ENCODE peak calls at places on chromosomes 13 and 19, in five cellular contexts. Z is mesenchymal stem cell, U is IMR-90, I is H1, Q is trophoblast cell. V is an unnamed sample.

GRCh38 chr19:23762548-23762883 is 3.8 kb upstream of the ZNF681 start:
- DNase-seq in Z (no peak), U (no peak), Q (no peak), I (peak; percentile 30), V (no peak)

GRCh38 chr19:34448191-34448590 is 20.0 kb downstream of the UBA2 start:
- DNase-seq in U (no peak), Q (no peak), I (no peak), Z (no peak), V (no peak)

GRCh38 chr19:3606690-3607289 is at the start of gene TBXA2R:
- DNase-seq in Z (peak; percentile 75), U (peak; percentile 43), I (peak; percentile 93), Q (peak; percentile 23), V (no peak)

GRCh38 chr19:42303876-42304275 is 1.5 kb upstream of the PAFAH1B3 start:
- DNase-seq in Q (no peak), U (no peak), I (no peak), Z (no peak), V (no peak)

GRCh38 chr19:45884682-45885555 is 1.0 kb downstream of the IRF2BP1 start:
- DNase-seq in Q (peak; percentile 43), Z (no peak), I (no peak), U (no peak), V (no peak)

GRCh38 chr13:21641629-21642028 is 29.2 kb upstream of the FGF9 start:
- DNase-seq in I (no peak), Z (no peak), U (no peak), Q (no peak), V (no peak)

GRCh38 chr13:33249066-33249465 is 36.5 kb downstream of the STARD13 start:
- DNase-seq in U (peak; percentile 81), Q (no peak), Z (peak; percentile 47), I (no peak), V (no peak)

GRCh38 chr19:10478903-10479384 is 24.2 kb downstream of the KEAP1 start:
- DNase-seq in Z (peak; percentile 84), I (peak; percentile 89), Q (peak; percentile 88), U (peak; percentile 82), V (peak; percentile 68)

GRCh38 chr13:40345654-40346372 is 320.6 kb downstream of the FOXO1 start:
- DNase-seq in I (peak; percentile 52), Z (no peak), Q (no peak), U (no peak), V (no peak)

GRCh38 chr13:81048026-81048461 is 707.1 kb upstream of the SPRY2 start:
- DNase-seq in Z (no peak), I (no peak), Q (no peak), U (no peak), V (no peak)

GRCh38 chr19:7833225-7834156 is 3.5 kb downstream of the EVI5L start:
- DNase-seq in Q (peak; percentile 74), Z (no peak), U (peak; percentile 33), I (no peak), V (no peak)

GRCh38 chr13:20824762-20825161 is 51.0 kb upstream of the EEF1AKMT1 start:
- DNase-seq in U (peak; percentile 87), Z (peak; percentile 74), I (no peak), Q (peak; percentile 50), V (no peak)

GRCh38 chr13:74444161-74444571 is 310.0 kb upstream of the KLF12 start:
- DNase-seq in Q (no peak), U (no peak), Z (no peak), I (no peak), V (no peak)

GRCh38 chr13:32734511-32734910 is 148.3 kb downstream of the PDS5B start:
- DNase-seq in Z (no peak), I (no peak), U (peak; percentile 88), Q (no peak), V (no peak)

GRCh38 chr19:58476498-58477015 is 405 bp downstream of the ZNF446 start:
- DNase-seq in I (no peak), Q (peak; percentile 35), U (no peak), Z (peak; percentile 74), V (no peak)

GRCh38 chr13:89496478-89496877 is 1825.3 kb downstream of the SLITRK5 start:
- DNase-seq in U (no peak), Z (no peak), Q (no peak), I (no peak), V (no peak)

GRCh38 chr19:38385804-38386257 is 2.0 kb downstream of the GGN start:
- DNase-seq in I (no peak), Q (no peak), Z (no peak), U (no peak), V (no peak)

GRCh38 chr13:111049791-111050538 is 65.1 kb upstream of the ARHGEF7 start:
- DNase-seq in Z (peak; percentile 43), I (peak; percentile 60), Q (no peak), U (no peak), V (no peak)

GRCh38 chr13:79295906-79296564 is 110.0 kb downstream of the RBM26 start:
- DNase-seq in U (peak; percentile 11), I (no peak), Z (no peak), Q (no peak), V (no peak)

GRCh38 chr13:51532736-51533197 is 51.5 kb upstream of the WDFY2 start:
- DNase-seq in Z (no peak), U (no peak), Q (no peak), I (no peak), V (no peak)

GRCh38 chr13:33493672-33494365 is 208.3 kb upstream of the STARD13 start:
- DNase-seq in U (no peak), Z (no peak), I (no peak), Q (no peak), V (no peak)

GRCh38 chr13:40228981-40229380 is 437.5 kb downstream of the FOXO1 start:
- DNase-seq in I (no peak), Q (no peak), Z (peak; percentile 18), U (no peak), V (no peak)

GRCh38 chr19:29798783-29799182 is 13.0 kb upstream of the CCNE1 start:
- DNase-seq in Q (peak; percentile 69), Z (no peak), I (no peak), U (peak; percentile 60), V (no peak)

GRCh38 chr19:30074741-30075460 is 132.9 kb downstream of the URI1 start:
- DNase-seq in U (no peak), Z (no peak), Q (no peak), I (no peak), V (no peak)

GRCh38 chr13:100547805-100548204 is 40.8 kb downstream of the GGACT start:
- DNase-seq in U (no peak), I (peak; percentile 37), Z (peak; percentile 24), Q (peak; percentile 63), V (no peak)

GRCh38 chr19:3980353-3981251 is 4.7 kb downstream of the EEF2 start:
- DNase-seq in Z (no peak), Q (no peak), U (no peak), I (no peak), V (no peak)

GRCh38 chr13:71149498-71150363 is 717.3 kb downstream of the DACH1 start:
- DNase-seq in Q (no peak), U (no peak), I (no peak), Z (no peak), V (no peak)

GRCh38 chr13:110680852-110681251 is 25.1 kb downstream of the CARS2 start:
- DNase-seq in U (no peak), Z (peak; percentile 39), Q (peak; percentile 71), I (peak; percentile 64), V (no peak)

GRCh38 chr13:59447031-59447430 is 716.7 kb downstream of the DIAPH3 start:
- DNase-seq in Z (no peak), Q (peak; percentile 24), U (no peak), I (no peak), V (no peak)

GRCh38 chr19:53311897-53312296 is 21.7 kb upstream of the ZNF845 start:
- DNase-seq in I (no peak), U (no peak), Z (no peak), Q (no peak), V (no peak)

GRCh38 chr19:49118565-49119410 is at the start of gene C19orf73:
- DNase-seq in Q (peak; percentile 96), Z (peak; percentile 95), U (peak; percentile 91), I (peak; percentile 94), V (peak; percentile 91)

GRCh38 chr19:41998246-41999020 is 4.4 kb upstream of the ATP1A3 start:
- DNase-seq in Q (peak; percentile 13), U (peak; percentile 39), Z (peak; percentile 29), I (peak; percentile 91), V (peak; percentile 66)

GRCh38 chr19:54279441-54279962 is 1.4 kb downstream of the LILRB2 start:
- DNase-seq in Z (no peak), Q (no peak), I (no peak), U (no peak), V (no peak)

GRCh38 chr19:38081547-38082255 is 142.3 kb downstream of the DPF1 start:
- DNase-seq in Q (no peak), Z (no peak), U (no peak), I (no peak), V (no peak)

GRCh38 chr19:15125232-15126067 is 18.2 kb downstream of the SYDE1 start:
- DNase-seq in U (peak; percentile 95), Z (peak; percentile 98), I (peak; percentile 98), Q (peak; percentile 99), V (peak; percentile 97)
- H2BK5ac ChIP-seq in U (peak overlapping the region; percentile 92), Z (peak overlapping the region; percentile 45), I (peak overlapping the region; percentile 99), Q (peak overlapping the region; percentile 79), V (peak overlapping the region; percentile 96)

GRCh38 chr13:62305758-62306157 is 890.1 kb upstream of the PCDH20 start:
- DNase-seq in Z (no peak), U (no peak), I (no peak), Q (no peak), V (no peak)
- H3K4me3 ChIP-seq in Z (peak overlapping the region; percentile 63), U (no peak overlapping the region), I (no peak overlapping the region), Q (no peak overlapping the region), V (no peak overlapping the region)

DNA sequence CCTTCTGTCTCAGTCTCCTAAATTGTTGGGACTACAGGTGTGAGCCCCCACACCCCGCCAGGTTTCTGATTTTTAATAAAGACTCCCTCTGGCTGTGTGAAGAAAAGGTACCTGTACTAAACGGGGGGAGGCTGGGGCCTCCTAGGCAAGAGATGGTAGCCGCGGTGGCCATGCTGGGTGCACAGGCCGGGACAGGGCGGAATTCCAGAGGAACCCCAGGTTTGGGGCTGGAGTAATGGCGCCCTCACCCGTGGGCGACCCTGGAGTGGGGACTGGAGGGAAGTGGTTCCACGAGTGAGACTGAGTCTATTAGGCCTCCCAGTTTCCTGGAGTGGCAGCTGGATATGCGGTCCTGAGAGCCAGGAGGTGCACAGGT is 1.6 kb upstream of the CBARP start:
- DNase-seq in U (no peak), Q (no peak), I (no peak), Z (no peak), V (no peak)
- H2AFZ ChIP-seq in U (peak overlapping the region; percentile 95), Q (peak overlapping the region; percentile 37), I (no peak overlapping the region), Z (no peak overlapping the region), V (peak overlapping the region; percentile 58)

GRCh38 chr13:48038763-48039162 is 1.2 kb downstream of the NUDT15 start:
- DNase-seq in U (no peak), I (no peak), Z (peak; percentile 8), Q (no peak), V (no peak)
- H2BK5ac ChIP-seq in U (peak overlapping the region; percentile 77), I (no peak overlapping the region), Z (no peak overlapping the region), Q (no peak overlapping the region), V (no peak overlapping the region)

GRCh38 chr19:33300016-33300981 is 2.0 kb downstream of the CEBPA start:
- DNase-seq in U (no peak), Z (no peak), Q (peak; percentile 91), I (peak; percentile 47), V (no peak)
- H3K4me3 ChIP-seq in U (no peak overlapping the region), Z (peak overlapping the region; percentile 75), Q (peak overlapping the region; percentile 69), I (no peak overlapping the region), V (no peak overlapping the region)

V was measured in neuronal stem cell.